ENCODE peak calls at places on chromosomes 6 and 20, in seven cellular contexts. K is fibroblast of pulmonary artery; W is uterus; G is CD8-positive, alpha-beta T cell; Y is bronchial epithelial cell; H is sigmoid colon; E is body of pancreas. C is an unnamed sample.

GRCh38 chr20:25669826-25670422 is 26.7 kb downstream of the ZNF337 start:
- DNase-seq in K (peak), W (no peak), G (no peak), Y (peak), H (no peak), E (no peak), C (peak)

GRCh38 chr6:66376021-66376420 is 669.0 kb upstream of the EYS start:
- DNase-seq in K (no peak), W (no peak), G (no peak), Y (peak), H (no peak), E (no peak), C (no peak)

GRCh38 chr6:30091577-30092381 is 16.2 kb upstream of the RNF39 start:
- DNase-seq in K (peak), W (peak), G (no peak), Y (peak), H (no peak), E (no peak), C (peak)

GRCh38 chr20:37346232-37346525 is 239 bp downstream of the SRC start:
- DNase-seq in K (no peak), W (no peak), G (no peak), Y (no peak), H (no peak), E (no peak), C (no peak)

GRCh38 chr20:49297605-49298530 is 20.0 kb upstream of the ZNFX1 start:
- DNase-seq in K (no peak), W (no peak), G (peak), Y (no peak), H (peak), E (no peak), C (no peak)

GRCh38 chr6:29631860-29632731 is 887 bp downstream of the GABBR1 start:
- DNase-seq in K (peak), W (peak), G (peak), Y (no peak), H (peak), E (peak), C (peak)

GRCh38 chr6:31180500-31180899 is 10.0 kb upstream of the POU5F1 start:
- DNase-seq in K (peak), W (peak), G (peak), Y (no peak), H (peak), E (peak), C (no peak)

GRCh38 chr20:24160563-24161355 is 172.2 kb upstream of the GGTLC1 start:
- DNase-seq in K (peak), W (peak), G (no peak), Y (peak), H (no peak), E (peak), C (peak)

GRCh38 chr6:158660331-158660730 is 10.5 kb downstream of the SYTL3 start:
- DNase-seq in K (no peak), W (no peak), G (peak), Y (peak), H (peak), E (peak), C (peak)

GRCh38 chr6:27061235-27061993 is 186.1 kb upstream of the PRSS16 start:
- DNase-seq in K (no peak), W (no peak), G (no peak), Y (no peak), H (no peak), E (no peak), C (no peak)

GRCh38 chr20:62641749-62642665 is at the start of gene SLCO4A1:
- DNase-seq in K (peak), W (peak), G (peak), Y (no peak), H (peak), E (peak), C (peak)

GRCh38 chr6:89284963-89285735 is 29.9 kb downstream of the GABRR2 start:
- DNase-seq in K (no peak), W (no peak), G (no peak), Y (no peak), H (no peak), E (peak), C (no peak)

GRCh38 chr6:102126488-102126887 is 733.0 kb downstream of the GRIK2 start:
- DNase-seq in K (no peak), W (no peak), G (no peak), Y (no peak), H (no peak), E (no peak), C (no peak)

GRCh38 chr6:161272600-161273355 is 1.1 kb downstream of the AGPAT4 start:
- DNase-seq in K (peak), W (peak), G (no peak), Y (peak), H (peak), E (peak), C (peak)

GRCh38 chr20:24131684-24132083 is 143.1 kb upstream of the GGTLC1 start:
- DNase-seq in K (peak), W (no peak), G (no peak), Y (no peak), H (no peak), E (no peak), C (no peak)

GRCh38 chr6:38651121-38651784 is 11.5 kb upstream of the BTBD9 start:
- DNase-seq in K (no peak), W (no peak), G (no peak), Y (no peak), H (no peak), E (no peak), C (no peak)

GRCh38 chr6:132482595-132482994 is 30.3 kb downstream of the STX7 start:
- DNase-seq in K (no peak), W (no peak), G (no peak), Y (no peak), H (no peak), E (no peak), C (no peak)

GRCh38 chr6:25130518-25130917 is 148.7 kb upstream of the CARMIL1 start:
- DNase-seq in K (peak), W (no peak), G (no peak), Y (no peak), H (no peak), E (no peak), C (no peak)

GRCh38 chr6:31158863-31159855 is 770 bp downstream of the TCF19 start:
- DNase-seq in K (no peak), W (no peak), G (no peak), Y (peak), H (peak), E (no peak), C (no peak)

GRCh38 chr20:18005170-18005989 is 36.6 kb downstream of the MGME1 start:
- DNase-seq in K (no peak), W (no peak), G (no peak), Y (no peak), H (no peak), E (no peak), C (peak)

GRCh38 chr6:17482711-17483110 is 89.3 kb downstream of the CAP2 start:
- DNase-seq in K (no peak), W (no peak), G (no peak), Y (no peak), H (no peak), E (no peak), C (no peak)

GRCh38 chr20:19692685-19693119 is 65.4 kb upstream of the RIN2 start:
- DNase-seq in K (peak), W (peak), G (peak), Y (peak), H (peak), E (peak), C (peak)

GRCh38 chr6:30490031-30490876 is 945 bp downstream of the HLA-E start:
- DNase-seq in K (peak), W (peak), G (peak), Y (peak), H (peak), E (peak), C (peak)

GRCh38 chr6:93915961-93916360 is 496.6 kb upstream of the EPHA7 start:
- DNase-seq in K (no peak), W (no peak), G (no peak), Y (peak), H (no peak), E (no peak), C (no peak)

GRCh38 chr6:75204222-75204958 is 1.5 kb downstream of the COL12A1 start:
- DNase-seq in K (peak), W (peak), G (no peak), Y (peak), H (peak), E (peak), C (peak)

GRCh38 chr20:1937316-1937976 is 42.2 kb downstream of the SIRPA start:
- DNase-seq in K (no peak), W (no peak), G (no peak), Y (no peak), H (peak), E (no peak), C (no peak)

GRCh38 chr6:116277124-116277523 is 2.6 kb downstream of the TSPYL1 start:
- DNase-seq in K (no peak), W (no peak), G (no peak), Y (peak), H (no peak), E (no peak), C (no peak)

GRCh38 chr6:116267879-116268588 is 11.7 kb downstream of the TSPYL1 start:
- DNase-seq in K (no peak), W (no peak), G (no peak), Y (peak), H (no peak), E (no peak), C (no peak)

GRCh38 chr6:116268589-116269293 is 11.0 kb downstream of the TSPYL1 start:
- DNase-seq in K (peak), W (no peak), G (no peak), Y (peak), H (no peak), E (no peak), C (peak)

GRCh38 chr6:116266803-116267202 is 12.9 kb downstream of the TSPYL1 start:
- DNase-seq in K (no peak), W (no peak), G (no peak), Y (peak), H (no peak), E (no peak), C (no peak)

GRCh38 chr6:116271309-116271708 is 8.4 kb downstream of the TSPYL1 start:
- DNase-seq in K (no peak), W (no peak), G (no peak), Y (no peak), H (no peak), E (no peak), C (no peak)
- H3K4me3 ChIP-seq in K (no peak), W (no peak), G (no peak), Y (no peak), H (no peak), E (no peak), C (no peak)

DNA sequence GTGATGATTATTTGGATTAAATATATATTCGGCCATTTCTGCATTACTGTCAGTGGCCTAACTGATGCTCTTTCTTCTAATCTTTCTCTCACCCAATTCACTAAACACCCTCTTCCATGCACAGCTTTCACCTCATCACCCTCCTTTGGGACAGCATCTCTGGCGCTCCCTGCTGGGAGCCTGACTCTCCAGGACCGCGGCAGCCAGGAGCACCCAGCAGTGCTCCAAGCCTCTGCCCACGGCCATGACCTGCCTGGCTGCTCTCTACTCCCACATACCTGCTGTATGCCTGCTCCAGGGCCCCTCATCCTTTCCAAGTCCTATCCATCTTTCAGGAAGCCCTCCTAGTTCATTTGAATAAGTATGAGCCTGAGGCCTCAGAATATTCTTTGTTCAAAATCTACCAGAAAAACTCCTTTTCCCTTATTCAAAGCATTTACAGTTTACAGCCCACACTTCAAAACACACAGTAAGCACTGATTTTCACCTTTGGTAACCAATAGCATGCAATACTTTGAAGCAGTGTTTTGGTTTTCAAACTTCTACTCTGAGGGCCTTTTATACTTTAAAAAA is 15.2 kb downstream of the CTCFL start:
- DNase-seq in K (peak), W (no peak), G (no peak), Y (peak), H (no peak), E (no peak), C (no peak)
- TF ChIP-seq CTCF in K (peak), W (no peak), G (no peak), Y (peak), H (peak), E (peak), C (peak)

GRCh38 chr6:137519629-137520176 is 25.5 kb upstream of the OLIG3 start:
- DNase-seq in K (no peak), W (no peak), G (no peak), Y (no peak), H (no peak), E (no peak), C (no peak)
- H3K4me3 ChIP-seq in K (no peak), W (no peak), G (no peak), Y (no peak), H (no peak), E (no peak), C (no peak)

GRCh38 chr6:1634081-1634480 is 24.4 kb downstream of the FOXC1 start:
- DNase-seq in K (no peak), W (no peak), G (no peak), Y (no peak), H (peak), E (no peak), C (no peak)
- TF ChIP-seq CTCF in K (no peak), W (no peak), G (no peak), Y (no peak), H (no peak), E (no peak), C (no peak)

GRCh38 chr6:44078219-44078794 is 48.9 kb downstream of the MRPL14 start:
- DNase-seq in K (no peak), W (no peak), G (no peak), Y (no peak), H (no peak), E (no peak), C (no peak)
- H3K4me3 ChIP-seq in K (no peak), W (no peak), G (no peak), Y (no peak), H (no peak), E (no peak), C (no peak)

DNA sequence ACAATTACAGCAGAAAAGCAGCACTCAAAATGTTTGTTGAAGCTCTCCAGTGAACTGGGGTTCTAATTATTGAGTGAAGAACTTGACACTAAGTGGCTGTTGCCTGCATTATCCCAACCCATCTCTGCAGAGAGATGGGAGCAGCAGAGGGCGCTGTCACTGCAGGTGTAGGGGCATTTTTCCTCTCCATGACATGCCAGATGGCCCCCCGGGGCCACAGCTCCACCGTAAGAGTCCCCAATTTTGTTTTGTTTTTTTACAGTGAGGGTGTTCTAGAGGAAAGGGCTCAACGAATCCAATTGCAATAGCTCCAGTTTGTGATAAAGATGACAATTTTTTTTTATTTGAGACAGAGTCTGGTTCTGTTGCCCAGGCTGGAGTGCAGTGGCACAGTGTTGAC is 1.9 kb upstream of the FUCA2 start:
- DNase-seq in K (no peak), W (no peak), G (peak), Y (peak), H (no peak), E (peak), C (peak)
- TF ChIP-seq CTCF in K (peak), W (no peak), G (peak), Y (peak), H (peak), E (no peak), C (peak)

GRCh38 chr6:37174196-37174514 is 4.2 kb downstream of the PIM1 start:
- DNase-seq in K (no peak), W (no peak), G (no peak), Y (no peak), H (no peak), E (no peak), C (no peak)
- H3K4me3 ChIP-seq in K (peak), W (no peak), G (peak), Y (no peak), H (peak), E (no peak), C (no peak)

GRCh38 chr6:14146459-14147096 is 29.0 kb downstream of the CD83 start:
- DNase-seq in K (no peak), W (no peak), G (no peak), Y (no peak), H (no peak), E (no peak), C (no peak)

GRCh38 chr6:14151773-14152172 is 34.2 kb downstream of the CD83 start:
- DNase-seq in K (no peak), W (no peak), G (no peak), Y (no peak), H (no peak), E (no peak), C (no peak)

GRCh38 chr6:14147891-14148290 is 30.3 kb downstream of the CD83 start:
- DNase-seq in K (peak), W (no peak), G (no peak), Y (peak), H (no peak), E (no peak), C (no peak)

GRCh38 chr6:14148471-14148870 is 30.9 kb downstream of the CD83 start:
- DNase-seq in K (no peak), W (no peak), G (no peak), Y (no peak), H (no peak), E (no peak), C (no peak)

GRCh38 chr6:14149053-14149746 is 31.6 kb downstream of the CD83 start:
- DNase-seq in K (no peak), W (no peak), G (no peak), Y (no peak), H (no peak), E (no peak), C (no peak)
- TF ChIP-seq CTCF in K (no peak), W (no peak), G (no peak), Y (no peak), H (no peak), E (no peak), C (no peak)

C was measured in hepatocyte.